ENCODE peak calls at places on chromosome 4, in eight cellular contexts. One of them, this sample, is unnamed.

GRCh38 chr4:8840816-8841455 is 30.7 kb downstream of the HMX1 start:
- DNase-seq in progenitor cell of endocrine pancreas: no peak
- DNase-seq in CD8-positive, alpha-beta memory T cell: no peak
- DNase-seq in posterior cingulate gyrus: no peak
- DNase-seq in AG08395: no peak
- DNase-seq in EL: no peak
- DNase-seq in RPMI7951: no peak
- DNase-seq in left lung: peak
- DNase-seq in this sample: peak

GRCh38 chr4:185039508-185040273 is 21.4 kb downstream of the HELT start:
- DNase-seq in AG08395: peak
- DNase-seq in RPMI7951: peak
- DNase-seq in CD8-positive, alpha-beta memory T cell: peak
- DNase-seq in EL: peak
- DNase-seq in progenitor cell of endocrine pancreas: no peak
- DNase-seq in posterior cingulate gyrus: no peak
- DNase-seq in left lung: no peak
- DNase-seq in this sample: no peak

GRCh38 chr4:25859429-25860148 is 3.2 kb downstream of the SEL1L3 start:
- DNase-seq in RPMI7951: peak
- DNase-seq in EL: no peak
- DNase-seq in progenitor cell of endocrine pancreas: no peak
- DNase-seq in AG08395: no peak
- DNase-seq in posterior cingulate gyrus: no peak
- DNase-seq in left lung: no peak
- DNase-seq in CD8-positive, alpha-beta memory T cell: no peak
- DNase-seq in this sample: no peak

GRCh38 chr4:51895816-51896408 is 53.0 kb downstream of the DCUN1D4 start:
- DNase-seq in EL: peak
- DNase-seq in progenitor cell of endocrine pancreas: peak
- DNase-seq in RPMI7951: peak
- DNase-seq in CD8-positive, alpha-beta memory T cell: peak
- DNase-seq in left lung: no peak
- DNase-seq in posterior cingulate gyrus: peak
- DNase-seq in AG08395: peak
- DNase-seq in this sample: peak

GRCh38 chr4:15926486-15926885 is 12.1 kb downstream of the FGFBP1 start:
- DNase-seq in RPMI7951: no peak
- DNase-seq in CD8-positive, alpha-beta memory T cell: no peak
- DNase-seq in AG08395: no peak
- DNase-seq in progenitor cell of endocrine pancreas: no peak
- DNase-seq in posterior cingulate gyrus: no peak
- DNase-seq in left lung: no peak
- DNase-seq in EL: no peak
- DNase-seq in this sample: no peak

GRCh38 chr4:185582651-185583400 is 47.5 kb upstream of the PDLIM3 start:
- DNase-seq in AG08395: no peak
- DNase-seq in CD8-positive, alpha-beta memory T cell: no peak
- DNase-seq in RPMI7951: no peak
- DNase-seq in progenitor cell of endocrine pancreas: no peak
- DNase-seq in posterior cingulate gyrus: no peak
- DNase-seq in left lung: no peak
- DNase-seq in EL: no peak
- DNase-seq in this sample: no peak

GRCh38 chr4:140260227-140260626 is 106.2 kb upstream of the MAML3 start:
- DNase-seq in CD8-positive, alpha-beta memory T cell: no peak
- DNase-seq in progenitor cell of endocrine pancreas: no peak
- DNase-seq in left lung: no peak
- DNase-seq in RPMI7951: peak
- DNase-seq in posterior cingulate gyrus: no peak
- DNase-seq in EL: peak
- DNase-seq in AG08395: peak
- DNase-seq in this sample: no peak

GRCh38 chr4:73919691-73920090 is 50.5 kb downstream of the CXCL1 start:
- DNase-seq in posterior cingulate gyrus: no peak
- DNase-seq in RPMI7951: peak
- DNase-seq in progenitor cell of endocrine pancreas: no peak
- DNase-seq in AG08395: no peak
- DNase-seq in CD8-positive, alpha-beta memory T cell: no peak
- DNase-seq in left lung: no peak
- DNase-seq in EL: peak
- DNase-seq in this sample: no peak

GRCh38 chr4:103018391-103019318 is 850 bp downstream of the SLC9B1 start:
- DNase-seq in AG08395: peak
- DNase-seq in RPMI7951: no peak
- DNase-seq in left lung: no peak
- DNase-seq in progenitor cell of endocrine pancreas: no peak
- DNase-seq in EL: peak
- DNase-seq in posterior cingulate gyrus: no peak
- DNase-seq in CD8-positive, alpha-beta memory T cell: no peak
- DNase-seq in this sample: no peak

GRCh38 chr4:124879195-124879594 is 166.7 kb upstream of the ANKRD50 start:
- DNase-seq in left lung: no peak
- DNase-seq in RPMI7951: no peak
- DNase-seq in CD8-positive, alpha-beta memory T cell: no peak
- DNase-seq in EL: no peak
- DNase-seq in progenitor cell of endocrine pancreas: no peak
- DNase-seq in posterior cingulate gyrus: no peak
- DNase-seq in AG08395: no peak
- DNase-seq in this sample: no peak

GRCh38 chr4:12439633-12440305 is 1011.1 kb upstream of the HS3ST1 start:
- DNase-seq in RPMI7951: no peak
- DNase-seq in progenitor cell of endocrine pancreas: no peak
- DNase-seq in AG08395: no peak
- DNase-seq in posterior cingulate gyrus: no peak
- DNase-seq in CD8-positive, alpha-beta memory T cell: no peak
- DNase-seq in left lung: no peak
- DNase-seq in EL: no peak
- DNase-seq in this sample: no peak

GRCh38 chr4:173529505-173530325 is at the start of gene HAND2:
- DNase-seq in EL: peak
- DNase-seq in RPMI7951: peak
- DNase-seq in AG08395: peak
- DNase-seq in progenitor cell of endocrine pancreas: no peak
- DNase-seq in posterior cingulate gyrus: no peak
- DNase-seq in CD8-positive, alpha-beta memory T cell: no peak
- DNase-seq in left lung: peak
- DNase-seq in this sample: no peak

GRCh38 chr4:39255266-39255665 is 72.9 kb downstream of the WDR19 start:
- DNase-seq in left lung: no peak
- DNase-seq in CD8-positive, alpha-beta memory T cell: no peak
- DNase-seq in progenitor cell of endocrine pancreas: no peak
- DNase-seq in AG08395: peak
- DNase-seq in RPMI7951: peak
- DNase-seq in EL: peak
- DNase-seq in posterior cingulate gyrus: no peak
- DNase-seq in this sample: no peak

GRCh38 chr4:141933978-141934377 is 297.6 kb downstream of the IL15 start:
- DNase-seq in EL: no peak
- DNase-seq in AG08395: no peak
- DNase-seq in CD8-positive, alpha-beta memory T cell: no peak
- DNase-seq in RPMI7951: no peak
- DNase-seq in left lung: no peak
- DNase-seq in progenitor cell of endocrine pancreas: no peak
- DNase-seq in posterior cingulate gyrus: no peak
- DNase-seq in this sample: no peak

GRCh38 chr4:3408793-3409330 is 32.9 kb upstream of the HGFAC start:
- DNase-seq in progenitor cell of endocrine pancreas: no peak
- DNase-seq in EL: no peak
- DNase-seq in CD8-positive, alpha-beta memory T cell: no peak
- DNase-seq in AG08395: no peak
- DNase-seq in RPMI7951: no peak
- DNase-seq in left lung: no peak
- DNase-seq in posterior cingulate gyrus: peak
- DNase-seq in this sample: peak

GRCh38 chr4:74266081-74266480 is 42.2 kb upstream of the EPGN start:
- DNase-seq in CD8-positive, alpha-beta memory T cell: no peak
- DNase-seq in posterior cingulate gyrus: no peak
- DNase-seq in RPMI7951: no peak
- DNase-seq in progenitor cell of endocrine pancreas: no peak
- DNase-seq in EL: peak
- DNase-seq in AG08395: no peak
- DNase-seq in left lung: no peak
- DNase-seq in this sample: no peak

GRCh38 chr4:144267084-144267483 is 126.6 kb upstream of the GYPA start:
- DNase-seq in left lung: no peak
- DNase-seq in EL: no peak
- DNase-seq in CD8-positive, alpha-beta memory T cell: no peak
- DNase-seq in RPMI7951: no peak
- DNase-seq in AG08395: no peak
- DNase-seq in progenitor cell of endocrine pancreas: no peak
- DNase-seq in posterior cingulate gyrus: no peak
- DNase-seq in this sample: no peak